ENCODE peak calls at places on chromosomes 16 and 17, in nine cellular contexts. S is GM04504, T is lower leg skin, W is mesenteric fat pad, E is NCI-H1105 treated with DMSO at 0.1 percent for 48 hours, G is OCI-LY7, Y is gastrocnemius medialis, A is Caki2, U is MV-4-11. L is an unnamed sample.

GRCh38 chr17:75927286-75927922 is 13.4 kb downstream of the FBF1 start:
- DNase-seq in S (no peak), T (peak; percentile 68), W (no peak), E (no peak), G (peak; percentile 74), Y (no peak), A (no peak), U (no peak), L (no peak)

GRCh38 chr17:12624221-12624620 is 41.5 kb upstream of the MYOCD start:
- DNase-seq in S (no peak), T (no peak), W (no peak), E (no peak), G (no peak), Y (no peak), A (no peak), U (no peak), L (no peak)

GRCh38 chr17:45896803-45897693 is 2.7 kb downstream of the MAPT start:
- DNase-seq in S (no peak), T (no peak), W (no peak), E (peak; percentile 35), G (no peak), Y (no peak), A (no peak), U (no peak), L (no peak)

GRCh38 chr16:23187341-23187740 is 4.8 kb downstream of the SCNN1G start:
- DNase-seq in S (no peak), T (no peak), W (no peak), E (no peak), G (peak; percentile 19), Y (no peak), A (no peak), U (peak; percentile 28), L (no peak)

GRCh38 chr17:42895185-42895555 is 5.4 kb upstream of the G6PC1 start:
- DNase-seq in S (peak; percentile 55), T (peak; percentile 66), W (no peak), E (no peak), G (no peak), Y (peak; percentile 80), A (peak; percentile 61), U (no peak), L (peak; percentile 56)

GRCh38 chr16:28616636-28617035 is 6.8 kb upstream of the SULT1A1 start:
- DNase-seq in S (no peak), T (no peak), W (no peak), E (no peak), G (no peak), Y (no peak), A (no peak), U (peak; percentile 59), L (no peak)

GRCh38 chr17:4175921-4176802 is 33.2 kb downstream of the CYB5D2 start:
- DNase-seq in S (no peak), T (no peak), W (no peak), E (no peak), G (no peak), Y (no peak), A (no peak), U (no peak), L (no peak)

GRCh38 chr16:57707331-57707730 is 12.7 kb downstream of the DRC7 start:
- DNase-seq in S (no peak), T (no peak), W (no peak), E (no peak), G (no peak), Y (no peak), A (no peak), U (no peak), L (no peak)

GRCh38 chr17:40093580-40094201 is 6.7 kb downstream of the NR1D1 start:
- DNase-seq in S (no peak), T (peak; percentile 38), W (no peak), E (no peak), G (no peak), Y (peak; percentile 95), A (no peak), U (no peak), L (no peak)

L was measured in NCI-H446 treated with DMSO at 0.1 percent for 48 hours.